ENCODE peak calls at places on chromosome X, in four cellular contexts. L is progenitor cell of endocrine pancreas, K is fibroblast of pulmonary artery, H is upper lobe of right lung. F is an unnamed sample.

GRCh38 chrX:49209434-49210251 is 9.7 kb upstream of the SYP start:
- DNase-seq in H (no peak), K (no peak), L (no peak), F (no peak)

GRCh38 chrX:70062961-70063550 is 799 bp downstream of the OTUD6A start:
- DNase-seq in K (no peak), H (no peak), L (no peak), F (no peak)

GRCh38 chrX:41922125-41922521 is 1.2 kb downstream of the CASK start:
- DNase-seq in H (no peak), L (no peak), K (peak; percentile 31), F (peak; percentile 10)

GRCh38 chrX:79618280-79618679 is 251.1 kb upstream of the ITM2A start:
- DNase-seq in K (no peak), H (no peak), L (no peak), F (no peak)

GRCh38 chrX:46910415-46910814 is 1.8 kb upstream of the JADE3 start:
- DNase-seq in K (no peak), H (no peak), L (no peak), F (no peak)

GRCh38 chrX:93673869-93674271 is at the start of gene FAM133A:
- DNase-seq in K (peak; percentile 32), H (no peak), L (no peak), F (no peak)

GRCh38 chrX:21528076-21528475 is 130.1 kb downstream of the KLHL34 start:
- DNase-seq in K (peak; percentile 18), H (no peak), L (no peak), F (no peak)

GRCh38 chrX:130100180-130100579 is 10.1 kb downstream of the ELF4 start:
- DNase-seq in H (no peak), L (no peak), K (peak; percentile 86), F (no peak)

GRCh38 chrX:55486736-55487135 is 2.9 kb downstream of the USP51 start:
- DNase-seq in K (no peak), H (no peak), L (no peak), F (no peak)

GRCh38 chrX:70434352-70434866 is 10.2 kb upstream of the DLG3 start:
- DNase-seq in K (peak; percentile 73), L (peak; percentile 65), H (peak; percentile 91), F (peak; percentile 84)

GRCh38 chrX:118675966-118676349 is 51.4 kb upstream of the IL13RA1 start:
- DNase-seq in H (no peak), L (no peak), K (no peak), F (no peak)

GRCh38 chrX:101219840-101220191 is 230 bp downstream of the DRP2 start:
- DNase-seq in K (peak; percentile 71), L (no peak), H (no peak), F (no peak)

GRCh38 chrX:12149670-12150407 is 11.6 kb downstream of the FRMPD4 start:
- DNase-seq in H (no peak), K (no peak), L (no peak), F (no peak)

GRCh38 chrX:39688576-39689373 is 409.0 kb downstream of the BCOR start:
- DNase-seq in H (peak; percentile 81), K (peak; percentile 40), L (peak; percentile 59), F (peak; percentile 18)

GRCh38 chrX:1099146-1099770 is 113.2 kb downstream of the CRLF2 start:
- DNase-seq in L (no peak), K (no peak), H (no peak), F (no peak)

GRCh38 chrX:107654778-107655761 is 26.8 kb downstream of the PRPS1 start:
- DNase-seq in H (peak; percentile 81), K (peak; percentile 80), L (peak; percentile 61), F (peak; percentile 25)

GRCh38 chrX:108892501-108892900 is 156.1 kb upstream of the IRS4 start:
- DNase-seq in K (no peak), L (no peak), H (no peak), F (no peak)

GRCh38 chrX:10041383-10041782 is 74.2 kb downstream of the CLDN34 start:
- DNase-seq in K (no peak), L (no peak), H (no peak), F (no peak)

GRCh38 chrX:148647666-148648065 is 147.2 kb downstream of the AFF2 start:
- DNase-seq in L (no peak), K (no peak), H (no peak), F (no peak)

GRCh38 chrX:107355533-107355932 is 93.9 kb upstream of the FRMPD3 start:
- DNase-seq in H (no peak), K (no peak), L (no peak), F (no peak)

GRCh38 chrX:32045149-32045548 is 973.3 kb upstream of the FTHL17 start:
- DNase-seq in L (no peak), H (no peak), K (no peak), F (no peak)

GRCh38 chrX:9610774-9611392 is 146.0 kb downstream of the TBL1X start:
- DNase-seq in L (no peak), H (no peak), K (peak; percentile 45), F (no peak)

GRCh38 chrX:1533083-1533482 is 3.9 kb downstream of the P2RY8 start:
- DNase-seq in L (no peak), H (no peak), K (no peak), F (no peak)

GRCh38 chrX:68831405-68832100 is 2.7 kb downstream of the EFNB1 start:
- DNase-seq in H (no peak), L (peak; percentile 0), K (no peak), F (no peak)

GRCh38 chrX:74119016-74119910 is 184.7 kb upstream of the ZCCHC13 start:
- DNase-seq in H (no peak), K (peak; percentile 33), L (no peak), F (no peak)

GRCh38 chrX:49840679-49841078 is 11.6 kb downstream of the PAGE4 start:
- DNase-seq in H (peak; percentile 71), K (peak; percentile 52), L (peak; percentile 39), F (peak; percentile 25)

GRCh38 chrX:50707376-50707775 is 106.6 kb downstream of the SHROOM4 start:
- DNase-seq in H (no peak), K (no peak), L (no peak), F (no peak)

GRCh38 chrX:117568238-117568637 is 548.4 kb downstream of the KLHL13 start:
- DNase-seq in K (no peak), L (no peak), H (no peak), F (no peak)

GRCh38 chrX:135698924-135699323 is 14.5 kb upstream of the CT45A1 start:
- DNase-seq in K (no peak), H (no peak), L (no peak), F (no peak)

GRCh38 chrX:79259073-79259689 is 108.0 kb downstream of the ITM2A start:
- DNase-seq in H (no peak), L (no peak), K (peak; percentile 11), F (peak; percentile 22)

GRCh38 chrX:43317378-43317777 is 338.7 kb upstream of the MAOA start:
- DNase-seq in K (no peak), H (no peak), L (no peak), F (no peak)

GRCh38 chrX:86028681-86029080 is 18.7 kb downstream of the CHM start:
- DNase-seq in K (no peak), H (no peak), L (no peak), F (no peak)

GRCh38 chrX:101164766-101165590 is 54.6 kb upstream of the DRP2 start:
- DNase-seq in K (peak; percentile 31), L (no peak), H (no peak), F (no peak)

GRCh38 chrX:151729056-151729725 is 5.4 kb upstream of the CNGA2 start:
- DNase-seq in K (no peak), L (no peak), H (no peak), F (no peak)

GRCh38 chrX:39729834-39730670 is 367.7 kb downstream of the BCOR start:
- DNase-seq in L (no peak), K (no peak), H (no peak), F (no peak)

GRCh38 chrX:129808829-129809745 is 29.3 kb downstream of the SASH3 start:
- DNase-seq in H (no peak), K (peak; percentile 30), L (no peak), F (no peak)

GRCh38 chrX:154027003-154027402 is 7.3 kb upstream of the IRAK1 start:
- DNase-seq in L (no peak), H (no peak), K (no peak), F (no peak)

GRCh38 chrX:154028502-154029184 is 8.9 kb upstream of the IRAK1 start:
- DNase-seq in H (no peak), K (no peak), L (no peak), F (no peak)

GRCh38 chrX:154030266-154030665 is 10.6 kb upstream of the IRAK1 start:
- DNase-seq in K (no peak), H (no peak), L (no peak), F (no peak)

GRCh38 chrX:154030715-154031305 is 11.1 kb upstream of the IRAK1 start:
- DNase-seq in K (no peak), L (no peak), H (no peak), F (no peak)

DNA sequence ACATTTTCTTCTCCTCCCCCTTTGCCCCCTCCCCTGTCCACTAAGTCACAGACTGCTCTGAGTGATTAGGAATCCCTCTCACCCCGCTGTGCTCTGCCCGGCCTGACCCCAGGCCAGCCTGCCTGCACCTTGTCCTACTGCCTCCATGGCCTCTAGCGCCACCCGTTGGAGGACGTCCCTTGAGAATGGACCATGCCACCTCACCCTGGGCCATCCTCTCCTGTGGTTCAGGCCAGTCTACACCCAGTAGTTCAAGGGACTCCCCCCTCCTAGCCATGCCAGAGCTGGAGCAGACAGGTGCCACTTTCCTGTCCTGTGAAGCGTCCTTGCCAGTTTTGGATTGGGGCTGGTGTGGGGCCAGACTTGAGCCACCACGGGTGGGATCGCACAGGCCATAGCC is 9.7 kb upstream of the IRAK1 start:
- DNase-seq in K (no peak), L (no peak), H (no peak), F (no peak)
- TF ChIP-seq CTCF in K (no peak), L (no peak), H (no peak), F (no peak)

GRCh38 chrX:114581528-114582263 is 2.2 kb upstream of the HTR2C start:
- DNase-seq in K (no peak), H (no peak), L (peak; percentile 17), F (no peak)
- TF ChIP-seq CTCF in K (no peak), H (no peak), L (no peak), F (no peak)

GRCh38 chrX:76127341-76127740 is 45.5 kb upstream of the PBDC1 start:
- DNase-seq in L (no peak), K (no peak), H (no peak), F (no peak)
- TF ChIP-seq CTCF in L (peak; percentile 45), K (no peak), H (peak; percentile 14), F (peak; percentile 2)

GRCh38 chrX:132738951-132739350 is 219.5 kb downstream of the HS6ST2 start:
- DNase-seq in L (no peak), K (no peak), H (no peak), F (no peak)

GRCh38 chrX:132743086-132743485 is 215.3 kb downstream of the HS6ST2 start:
- DNase-seq in H (no peak), K (no peak), L (no peak), F (no peak)

GRCh38 chrX:132737743-132738142 is 220.7 kb downstream of the HS6ST2 start:
- DNase-seq in K (no peak), L (no peak), H (no peak), F (no peak)

GRCh38 chrX:132741706-132742105 is 216.7 kb downstream of the HS6ST2 start:
- DNase-seq in K (no peak), L (no peak), H (no peak), F (no peak)

GRCh38 chrX:132740316-132741123 is 217.9 kb downstream of the HS6ST2 start:
- DNase-seq in L (no peak), H (no peak), K (peak; percentile 4), F (no peak)
- TF ChIP-seq CTCF in L (peak; percentile 89), H (peak; percentile 45), K (peak; percentile 63), F (peak; percentile 18)

GRCh38 chrX:15631637-15632036 is 30.9 kb upstream of the ACE2 start:
- DNase-seq in L (no peak), H (no peak), K (no peak), F (no peak)
- TF ChIP-seq CTCF in L (no peak), H (no peak), K (no peak), F (no peak)